ENCODE peak calls at places on chromosome 15, in nine cellular contexts. Z, R, A, S, I, U, F, L and Q are unnamed samples.
A peak's percentile ranks its signal among the peaks of the same experiment; 100 is the strongest.

GRCh38 chr15:56871180-56871579 is 47.3 kb upstream of the TCF12 start:
- DNase-seq in Z (no peak), R (no peak), A (no peak), S (no peak), I (peak; percentile 13), U (peak; percentile 65), F (no peak), L (peak; percentile 80), Q (peak; percentile 84)

GRCh38 chr15:82944038-82944437 is 8.5 kb downstream of the HOMER2 start:
- DNase-seq in Z (no peak), R (no peak), A (no peak), S (no peak), I (no peak), U (no peak), F (no peak), L (no peak), Q (no peak)

GRCh38 chr15:97483232-97483631 is 477.3 kb upstream of the ARRDC4 start:
- DNase-seq in Z (no peak), R (no peak), A (no peak), S (no peak), I (no peak), U (no peak), F (no peak), L (no peak), Q (no peak)

GRCh38 chr15:100766225-100767001 is 113.2 kb upstream of the ALDH1A3 start:
- DNase-seq in Z (no peak), R (peak; percentile 60), A (no peak), S (no peak), I (no peak), U (no peak), F (no peak), L (no peak), Q (no peak)

GRCh38 chr15:82165948-82166376 is 96.6 kb downstream of the EFL1 start:
- DNase-seq in Z (no peak), R (no peak), A (no peak), S (no peak), I (no peak), U (no peak), F (no peak), L (no peak), Q (no peak)

GRCh38 chr15:82570721-82571519 is 30.7 kb upstream of the RPS17 start:
- DNase-seq in Z (no peak), R (peak; percentile 35), A (no peak), S (no peak), I (no peak), U (no peak), F (no peak), L (peak; percentile 72), Q (no peak)

GRCh38 chr15:31280831-31281216 is 45.8 kb upstream of the KLF13 start:
- DNase-seq in Z (no peak), R (no peak), A (no peak), S (no peak), I (no peak), U (no peak), F (no peak), L (no peak), Q (no peak)

GRCh38 chr15:77025471-77025901 is 30.6 kb downstream of the PSTPIP1 start:
- DNase-seq in Z (no peak), R (peak; percentile 66), A (no peak), S (no peak), I (no peak), U (no peak), F (no peak), L (no peak), Q (no peak)

GRCh38 chr15:101198820-101199219 is 53.0 kb downstream of the CHSY1 start:
- DNase-seq in Z (no peak), R (no peak), A (no peak), S (no peak), I (no peak), U (no peak), F (no peak), L (no peak), Q (no peak)

GRCh38 chr15:75695206-75695605 is 17.4 kb downstream of the CSPG4 start:
- DNase-seq in Z (no peak), R (no peak), A (no peak), S (no peak), I (no peak), U (no peak), F (no peak), L (no peak), Q (peak; percentile 0)

GRCh38 chr15:63401078-63401477 is 19.4 kb upstream of the CA12 start:
- DNase-seq in Z (no peak), R (no peak), A (no peak), S (no peak), I (no peak), U (no peak), F (no peak), L (no peak), Q (no peak)

GRCh38 chr15:44084728-44085127 is 110.3 kb downstream of the FRMD5 start:
- DNase-seq in Z (no peak), R (no peak), A (no peak), S (no peak), I (no peak), U (no peak), F (no peak), L (peak; percentile 53), Q (no peak)

GRCh38 chr15:78212546-78213424 is 21.6 kb downstream of the ACSBG1 start:
- DNase-seq in Z (no peak), R (peak; percentile 46), A (no peak), S (no peak), I (peak; percentile 96), U (peak; percentile 71), F (no peak), L (peak; percentile 87), Q (peak; percentile 89)

GRCh38 chr15:70722266-70723123 is 40.9 kb downstream of the UACA start:
- DNase-seq in Z (peak; percentile 35), R (peak; percentile 41), A (no peak), S (no peak), I (no peak), U (peak; percentile 62), F (no peak), L (peak; percentile 61), Q (peak; percentile 74)

GRCh38 chr15:101275018-101275417 is 2.3 kb downstream of the SELENOS start:
- DNase-seq in Z (no peak), R (no peak), A (no peak), S (no peak), I (no peak), U (no peak), F (no peak), L (no peak), Q (no peak)